ENCODE peak calls at places on chromosome 13, in seven cellular contexts. D, U, G, Z, K, M and B are unnamed samples.
A peak's percentile ranks its signal among the peaks of the same experiment; 100 is the strongest.

GRCh38 chr13:44967656-44968451 is 21.4 kb downstream of the NUFIP1 start:
- DNase-seq in D (no peak), U (no peak), G (no peak), Z (no peak), K (no peak), M (no peak), B (no peak)

GRCh38 chr13:33057019-33057785 is 41.0 kb downstream of the KL start:
- DNase-seq in D (peak; percentile 20), U (peak; percentile 52), G (no peak), Z (no peak), K (no peak), M (no peak), B (no peak)

GRCh38 chr13:23949200-23949599 is 51.9 kb upstream of the C1QTNF9B start:
- DNase-seq in D (no peak), U (no peak), G (no peak), Z (no peak), K (no peak), M (no peak), B (no peak)

GRCh38 chr13:113084943-113085540 is 20.5 kb upstream of the F7 start:
- DNase-seq in D (no peak), U (no peak), G (no peak), Z (no peak), K (no peak), M (no peak), B (no peak)

GRCh38 chr13:91544723-91545122 is 146.3 kb downstream of the GPC5 start:
- DNase-seq in D (no peak), U (peak; percentile 53), G (no peak), Z (no peak), K (no peak), M (no peak), B (no peak)

GRCh38 chr13:23797276-23797903 is 91.8 kb downstream of the MIPEP start:
- DNase-seq in D (no peak), U (no peak), G (no peak), Z (no peak), K (no peak), M (no peak), B (peak; percentile 24)

GRCh38 chr13:88628882-88629281 is 957.7 kb downstream of the SLITRK5 start:
- DNase-seq in D (no peak), U (no peak), G (no peak), Z (no peak), K (no peak), M (no peak), B (no peak)

GRCh38 chr13:52345048-52345447 is 60.9 kb downstream of the THSD1 start:
- DNase-seq in D (no peak), U (no peak), G (no peak), Z (no peak), K (no peak), M (no peak), B (no peak)

GRCh38 chr13:45143346-45143751 is 23.0 kb downstream of the GTF2F2 start:
- DNase-seq in D (no peak), U (no peak), G (no peak), Z (no peak), K (no peak), M (no peak), B (no peak)

GRCh38 chr13:40928980-40929379 is 90.1 kb downstream of the ELF1 start:
- DNase-seq in D (no peak), U (no peak), G (no peak), Z (no peak), K (no peak), M (no peak), B (no peak)

GRCh38 chr13:114096031-114096485 is 36.4 kb downstream of the RASA3 start:
- DNase-seq in D (peak; percentile 12), U (no peak), G (no peak), Z (no peak), K (no peak), M (no peak), B (no peak)

GRCh38 chr13:28282451-28282850 is 144.1 kb downstream of the PAN3 start:
- DNase-seq in D (no peak), U (no peak), G (no peak), Z (no peak), K (no peak), M (no peak), B (no peak)

GRCh38 chr13:101845501-101846012 is 393.1 kb downstream of the ITGBL1 start:
- DNase-seq in D (no peak), U (peak; percentile 29), G (no peak), Z (no peak), K (no peak), M (no peak), B (no peak)

GRCh38 chr13:64997438-64997837 is 2232.7 kb downstream of the PCDH9 start:
- DNase-seq in D (no peak), U (no peak), G (no peak), Z (no peak), K (no peak), M (no peak), B (no peak)

GRCh38 chr13:27662738-27663470 is 41.2 kb downstream of the POLR1D start:
- DNase-seq in D (no peak), U (no peak), G (no peak), Z (no peak), K (no peak), M (no peak), B (no peak)

GRCh38 chr13:99211421-99212035 is 10.9 kb downstream of the UBAC2 start:
- DNase-seq in D (no peak), U (no peak), G (no peak), Z (no peak), K (no peak), M (no peak), B (no peak)

GRCh38 chr13:28753208-28753892 is 34.6 kb upstream of the SLC46A3 start:
- DNase-seq in D (peak; percentile 16), U (no peak), G (no peak), Z (no peak), K (no peak), M (peak; percentile 77), B (no peak)

DNA sequence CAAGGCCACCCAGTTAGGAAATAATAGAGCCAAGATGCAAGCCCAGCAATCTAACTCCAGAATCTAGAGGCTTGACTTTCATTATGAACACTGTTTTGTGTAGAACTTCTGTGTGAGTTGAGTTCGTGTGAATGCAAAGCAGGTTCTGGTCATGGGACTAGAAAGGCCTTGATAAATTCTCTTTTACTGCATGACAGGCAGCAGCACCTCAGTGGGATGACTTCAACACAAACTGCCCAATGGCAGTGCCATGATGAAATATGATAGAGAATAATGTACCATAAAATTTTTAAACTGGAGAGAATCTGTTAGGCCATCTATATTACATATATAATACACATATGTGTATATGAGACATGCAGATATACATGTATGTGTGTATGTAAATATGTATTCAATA is 214.5 kb downstream of the KLF5 start:
- DNase-seq in D (no peak), U (no peak), G (no peak), Z (no peak), K (no peak), M (no peak), B (no peak)
- H3K27ac ChIP-seq in D (no peak overlapping the region), U (no peak overlapping the region), G (no peak overlapping the region), Z (no peak overlapping the region), K (no peak overlapping the region), M (no peak overlapping the region), B (no peak overlapping the region)

GRCh38 chr13:39039033-39039432 is 777 bp downstream of the NHLRC3 start:
- DNase-seq in D (no peak), U (no peak), G (no peak), Z (no peak), K (no peak), M (no peak), B (no peak)
- H3K27ac ChIP-seq in D (peak overlapping the region; percentile 88), U (no peak overlapping the region), G (no peak overlapping the region), Z (no peak overlapping the region), K (peak overlapping the region; percentile 84), M (no peak overlapping the region), B (no peak overlapping the region)

GRCh38 chr13:97330448-97330847 is 103.5 kb upstream of the RAP2A start:
- DNase-seq in D (no peak), U (no peak), G (no peak), Z (no peak), K (no peak), M (no peak), B (no peak)

GRCh38 chr13:97327071-97327470 is 104.9 kb downstream of the MBNL2 start:
- DNase-seq in D (no peak), U (no peak), G (no peak), Z (no peak), K (no peak), M (no peak), B (no peak)

GRCh38 chr13:97327521-97328221 is 105.5 kb downstream of the MBNL2 start:
- DNase-seq in D (no peak), U (no peak), G (no peak), Z (no peak), K (no peak), M (no peak), B (no peak)

GRCh38 chr13:97328222-97328790 is 105.7 kb upstream of the RAP2A start:
- DNase-seq in D (no peak), U (peak; percentile 90), G (peak; percentile 66), Z (no peak), K (no peak), M (no peak), B (no peak)

DNA sequence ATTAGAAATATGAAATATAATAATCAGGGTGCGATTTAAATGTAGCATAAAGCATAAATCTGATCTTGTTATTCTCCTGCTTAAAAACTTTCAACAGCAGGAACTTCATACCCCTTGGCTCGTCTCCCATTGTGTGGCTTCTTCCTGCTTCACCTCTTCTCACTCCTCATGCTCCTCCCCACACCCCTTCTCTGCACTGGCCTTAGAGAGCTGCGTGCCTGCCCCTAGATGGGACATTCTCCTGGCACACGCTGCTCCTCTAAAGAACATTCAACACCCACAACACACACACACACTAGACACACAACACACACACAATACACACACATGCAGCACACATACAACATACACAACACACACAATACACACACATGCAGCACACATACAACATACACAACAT is 104.6 kb upstream of the RAP2A start:
- DNase-seq in D (no peak), U (no peak), G (no peak), Z (no peak), K (no peak), M (no peak), B (no peak)
- H3K27ac ChIP-seq in D (peak overlapping the region; percentile 80), U (no peak overlapping the region), G (no peak overlapping the region), Z (no peak overlapping the region), K (no peak overlapping the region), M (peak overlapping the region; percentile 19), B (no peak overlapping the region)

GRCh38 chr13:31208554-31209122 is 8.9 kb downstream of the B3GLCT start:
- DNase-seq in D (no peak), U (no peak), G (no peak), Z (no peak), K (no peak), M (no peak), B (no peak)

GRCh38 chr13:31209172-31209818 is 9.5 kb downstream of the B3GLCT start:
- DNase-seq in D (no peak), U (peak; percentile 69), G (peak; percentile 20), Z (no peak), K (peak; percentile 70), M (no peak), B (peak; percentile 35)

GRCh38 chr13:31213681-31214289 is 14.0 kb downstream of the B3GLCT start:
- DNase-seq in D (no peak), U (no peak), G (no peak), Z (no peak), K (no peak), M (no peak), B (no peak)

GRCh38 chr13:31209819-31210209 is 10.0 kb downstream of the B3GLCT start:
- DNase-seq in D (no peak), U (no peak), G (no peak), Z (no peak), K (no peak), M (no peak), B (no peak)

DNA sequence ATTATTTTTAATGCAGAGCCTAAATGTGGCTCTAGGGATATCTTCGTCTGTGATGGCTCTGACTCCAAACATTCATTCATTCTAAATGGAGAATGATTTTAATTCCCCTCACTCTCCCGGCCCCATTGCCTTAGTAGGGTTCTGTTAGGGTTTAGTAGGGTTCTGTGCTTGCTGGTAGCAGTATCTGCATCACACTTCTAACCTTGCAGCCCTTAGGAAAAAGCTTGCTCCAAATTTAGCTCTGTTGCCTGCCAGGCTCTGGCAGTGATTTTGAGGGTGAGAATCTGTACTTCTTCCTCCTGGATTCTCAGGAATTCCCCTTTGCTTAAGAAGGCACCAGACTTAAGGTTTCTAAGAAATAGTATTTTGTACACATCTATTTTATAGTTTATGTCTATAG is 14.6 kb downstream of the B3GLCT start:
- DNase-seq in D (no peak), U (no peak), G (no peak), Z (no peak), K (no peak), M (no peak), B (no peak)
- H3K27ac ChIP-seq in D (no peak overlapping the region), U (no peak overlapping the region), G (no peak overlapping the region), Z (no peak overlapping the region), K (peak overlapping the region; percentile 28), M (no peak overlapping the region), B (peak overlapping the region; percentile 67)